ENCODE peak calls at places on chromosome 12, in six cellular contexts. U, F, S, A, N and O are unnamed samples.

GRCh38 chr12:116244474-116245090 is 32.9 kb downstream of the MED13L start:
- DNase-seq in N (no peak), F (no peak), U (no peak), A (no peak), S (no peak), O (no peak)

GRCh38 chr12:19415563-19415962 is 23.7 kb upstream of the AEBP2 start:
- DNase-seq in N (no peak), A (no peak), S (no peak), F (no peak), U (no peak), O (no peak)

GRCh38 chr12:53100466-53101151 is 2.7 kb upstream of the SOAT2 start:
- DNase-seq in S (no peak), N (no peak), F (no peak), A (no peak), U (no peak), O (no peak)

GRCh38 chr12:113397497-113398197 is 6.0 kb downstream of the SDS start:
- DNase-seq in S (no peak), U (no peak), N (no peak), A (no peak), F (no peak), O (no peak)

GRCh38 chr12:11795910-11796459 is 146.5 kb downstream of the ETV6 start:
- DNase-seq in S (peak), N (no peak), U (no peak), A (no peak), F (no peak), O (no peak)

GRCh38 chr12:17062296-17063061 is 456.5 kb upstream of the LMO3 start:
- DNase-seq in F (peak), S (no peak), A (no peak), U (no peak), N (no peak), O (no peak)

GRCh38 chr12:48001426-48002178 is 2.7 kb downstream of the COL2A1 start:
- DNase-seq in U (no peak), S (peak), F (no peak), N (no peak), A (no peak), O (peak)

GRCh38 chr12:6361834-6362233 is 13.5 kb downstream of the SCNN1A start:
- DNase-seq in F (no peak), A (no peak), S (no peak), N (peak), U (no peak), O (no peak)

GRCh38 chr12:114163766-114164165 is 197.6 kb upstream of the RBM19 start:
- DNase-seq in S (no peak), F (no peak), N (no peak), U (no peak), A (no peak), O (no peak)

GRCh38 chr12:29599397-29599796 is 101.9 kb upstream of the OVCH1 start:
- DNase-seq in N (no peak), S (no peak), F (no peak), A (no peak), U (no peak), O (no peak)

GRCh38 chr12:85138833-85139232 is 102.7 kb downstream of the LRRIQ1 start:
- DNase-seq in F (no peak), A (no peak), S (no peak), U (no peak), N (no peak), O (no peak)

GRCh38 chr12:10293151-10293550 is 14.5 kb upstream of the KLRD1 start:
- DNase-seq in S (no peak), A (no peak), U (no peak), N (no peak), F (no peak), O (no peak)

GRCh38 chr12:123801573-123802178 is 39.6 kb downstream of the DNAH10 start:
- DNase-seq in A (peak), F (no peak), N (no peak), S (no peak), U (no peak), O (no peak)

GRCh38 chr12:48981757-48982157 is 3.6 kb downstream of the WNT1 start:
- DNase-seq in F (no peak), S (no peak), N (no peak), A (no peak), U (no peak), O (no peak)

GRCh38 chr12:57610553-57611115 is 601 bp upstream of the ARHGEF25 start:
- DNase-seq in N (peak), A (no peak), F (peak), U (no peak), S (no peak), O (peak)

GRCh38 chr12:111101003-111101402 is 180.6 kb upstream of the MYL2 start:
- DNase-seq in N (no peak), A (no peak), F (no peak), U (no peak), S (no peak), O (no peak)

GRCh38 chr12:28156804-28157203 is 33.5 kb upstream of the CCDC91 start:
- DNase-seq in A (no peak), F (no peak), U (no peak), N (no peak), S (no peak), O (no peak)

GRCh38 chr12:6613015-6613775 is 6.0 kb upstream of the CHD4 start:
- DNase-seq in F (peak), N (peak), U (peak), A (peak), S (no peak), O (peak)

GRCh38 chr12:64171715-64172114 is 50.4 kb downstream of the KICS2 start:
- DNase-seq in F (no peak), S (no peak), A (no peak), N (no peak), U (no peak), O (no peak)

GRCh38 chr12:115426732-115427131 is 742.8 kb upstream of the TBX3 start:
- DNase-seq in S (no peak), N (no peak), U (no peak), F (no peak), A (no peak), O (no peak)

GRCh38 chr12:55982319-55982936 is 8.6 kb downstream of the RAB5B start:
- DNase-seq in S (no peak), F (no peak), A (no peak), N (no peak), U (no peak), O (no peak)

GRCh38 chr12:100826323-100826722 is 31.7 kb downstream of the ANO4 start:
- DNase-seq in F (no peak), U (no peak), N (peak), A (peak), S (no peak), O (no peak)

GRCh38 chr12:89567691-89568239 is 41.9 kb upstream of the POC1B start:
- DNase-seq in U (no peak), N (no peak), F (no peak), S (no peak), A (no peak), O (no peak)

GRCh38 chr12:107372229-107372658 is 278.9 kb upstream of the CRY1 start:
- DNase-seq in N (no peak), F (no peak), S (no peak), A (peak), U (peak), O (no peak)

GRCh38 chr12:24997970-24998582 is 49.2 kb upstream of the BCAT1 start:
- DNase-seq in U (no peak), A (no peak), S (no peak), F (no peak), N (no peak), O (no peak)

GRCh38 chr12:128323526-128323925 is 56.6 kb downstream of the TMEM132C start:
- DNase-seq in U (no peak), N (no peak), A (no peak), S (no peak), F (no peak), O (no peak)

GRCh38 chr12:117836999-117837736 is 131.6 kb downstream of the KSR2 start:
- DNase-seq in F (peak), S (peak), A (peak), U (peak), N (peak), O (no peak)

GRCh38 chr12:110606253-110606611 is 7.7 kb upstream of the TCTN1 start:
- DNase-seq in F (no peak), A (no peak), U (no peak), S (no peak), N (no peak), O (no peak)

GRCh38 chr12:123286997-123287396 is 15.3 kb upstream of the CDK2AP1 start:
- DNase-seq in F (no peak), N (no peak), A (no peak), S (no peak), U (no peak), O (no peak)

GRCh38 chr12:24425601-24425970 is 476.1 kb upstream of the SOX5 start:
- DNase-seq in A (no peak), S (no peak), F (no peak), U (no peak), N (peak), O (no peak)

GRCh38 chr12:112977641-112978040 is 678 bp upstream of the OAS2 start:
- DNase-seq in F (no peak), S (no peak), N (no peak), A (no peak), U (no peak), O (no peak)

GRCh38 chr12:112035219-112035765 is 22.1 kb downstream of the ERP29 start:
- DNase-seq in A (no peak), N (no peak), U (no peak), F (no peak), S (no peak), O (no peak)

GRCh38 chr12:113479578-113480335 is 8.1 kb upstream of the LHX5 start:
- DNase-seq in N (no peak), U (peak), S (no peak), A (no peak), F (no peak), O (no peak)

GRCh38 chr12:25585021-25585523 is 32.0 kb upstream of the LMNTD1 start:
- DNase-seq in S (no peak), A (no peak), F (no peak), U (no peak), N (peak), O (no peak)

GRCh38 chr12:131564843-131565242 is 146.0 kb upstream of the SFSWAP start:
- DNase-seq in S (no peak), N (no peak), U (no peak), A (no peak), F (no peak), O (no peak)

GRCh38 chr12:15757553-15758255 is 31.5 kb downstream of the EPS8 start:
- DNase-seq in N (peak), A (no peak), S (peak), U (no peak), F (no peak), O (peak)

GRCh38 chr12:70157099-70157498 is 86.1 kb upstream of the CNOT2 start:
- DNase-seq in F (no peak), S (no peak), U (no peak), N (no peak), A (no peak), O (no peak)

GRCh38 chr12:131990066-131990979 is 40.6 kb downstream of the EP400 start:
- DNase-seq in A (no peak), U (no peak), S (no peak), F (peak), N (no peak), O (no peak)

GRCh38 chr12:103495783-103496456 is at the start of gene C12orf42:
- DNase-seq in U (peak), A (peak), F (peak), N (no peak), S (peak), O (no peak)